ENCODE peak calls at places on chromosomes 3 and 15, in nine cellular contexts. O is lung, S is mesenchymal stem cell, R is HL-60, Z is H7, D is IMR-90, L is colonic mucosa, W is osteoblast, C is GM06990. Y is an unnamed sample.

GRCh38 chr15:85689729-85690128 is 105.0 kb downstream of the KLHL25 start:
- DNase-seq in O (peak), S (peak), R (peak), Z (peak), D (peak), L (no peak), W (no peak), C (peak), Y (no peak)

GRCh38 chr3:52649461-52650210 is 36.1 kb downstream of the PBRM1 start:
- DNase-seq in O (no peak), S (no peak), R (no peak), Z (no peak), D (peak), L (no peak), W (peak), C (no peak), Y (peak)

GRCh38 chr3:189270248-189270832 is 98.6 kb downstream of the TPRG1 start:
- DNase-seq in O (peak), S (peak), R (peak), Z (peak), D (peak), L (peak), W (peak), C (no peak), Y (peak)

GRCh38 chr3:141877911-141878310 is 1.5 kb downstream of the ATP1B3 start:
- DNase-seq in O (no peak), S (peak), R (peak), Z (peak), D (peak), L (peak), W (peak), C (no peak), Y (no peak)

GRCh38 chr3:194951931-194952572 is 266.4 kb downstream of the FAM43A start:
- DNase-seq in O (no peak), S (no peak), R (no peak), Z (no peak), D (no peak), L (no peak), W (no peak), C (no peak), Y (no peak)

GRCh38 chr3:36114353-36114752 is 266.0 kb upstream of the STAC start:
- DNase-seq in O (no peak), S (no peak), R (no peak), Z (no peak), D (no peak), L (no peak), W (no peak), C (no peak), Y (no peak)

GRCh38 chr3:14875411-14876175 is 56.8 kb downstream of the FGD5 start:
- DNase-seq in O (no peak), S (no peak), R (no peak), Z (no peak), D (no peak), L (no peak), W (no peak), C (no peak), Y (no peak)

GRCh38 chr3:124504332-124505059 is 225.8 kb upstream of the UMPS start:
- DNase-seq in O (peak), S (no peak), R (no peak), Z (no peak), D (peak), L (no peak), W (peak), C (no peak), Y (peak)

GRCh38 chr15:47293763-47294162 is 423.5 kb upstream of the SEMA6D start:
- DNase-seq in O (peak), S (peak), R (no peak), Z (no peak), D (peak), L (peak), W (no peak), C (no peak), Y (peak)

GRCh38 chr3:13718000-13718399 is 161.9 kb downstream of the WNT7A start:
- DNase-seq in O (no peak), S (no peak), R (no peak), Z (no peak), D (no peak), L (no peak), W (no peak), C (no peak), Y (no peak)

GRCh38 chr3:132347095-132347494 is 29.9 kb downstream of the ACP3 start:
- DNase-seq in O (no peak), S (no peak), R (no peak), Z (no peak), D (no peak), L (no peak), W (no peak), C (no peak), Y (peak)

GRCh38 chr15:26970712-26971210 is at the start of gene GABRG3:
- DNase-seq in O (no peak), S (no peak), R (no peak), Z (peak), D (no peak), L (no peak), W (no peak), C (no peak), Y (no peak)
- H3K4me3 ChIP-seq in O (no peak), S (no peak), R (no peak), Z (peak), D (no peak), L (no peak), W (no peak), C (no peak), Y (peak)

GRCh38 chr15:68299436-68299835 is 21.9 kb downstream of the FEM1B start:
- DNase-seq in O (peak), S (no peak), R (no peak), Z (no peak), D (no peak), L (peak), W (no peak), C (no peak), Y (no peak)
- H3K4me3 ChIP-seq in O (no peak), S (peak), R (no peak), Z (no peak), D (no peak), L (no peak), W (no peak), C (no peak), Y (no peak)

DNA sequence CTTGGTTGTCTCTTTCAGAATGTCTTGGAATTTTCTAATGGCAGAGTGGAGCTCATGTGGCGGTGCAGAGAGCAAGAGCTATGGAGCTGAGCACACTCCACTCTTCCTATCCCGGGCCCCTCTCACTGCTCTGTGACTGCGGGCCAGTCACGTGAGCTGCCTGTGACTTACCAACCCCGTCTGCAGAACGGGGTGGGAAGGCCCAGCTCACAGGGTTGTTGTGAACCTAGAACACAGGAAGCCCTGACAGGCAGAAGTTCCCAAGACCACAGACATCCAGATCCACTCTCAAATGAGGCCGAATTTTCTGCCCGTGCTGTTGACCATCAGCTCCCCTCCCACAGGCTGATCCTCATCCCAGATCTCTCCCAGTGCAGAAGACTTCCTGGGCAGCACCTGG is 35.5 kb upstream of the PLXNA1 start:
- DNase-seq in O (no peak), S (no peak), R (no peak), Z (no peak), D (no peak), L (no peak), W (peak), C (no peak), Y (no peak)
- H3K4me3 ChIP-seq in O (no peak), S (no peak), R (no peak), Z (no peak), D (no peak), L (no peak), W (no peak), C (no peak), Y (no peak)

GRCh38 chr15:64865998-64866520 is 24.3 kb downstream of the PLEKHO2 start:
- DNase-seq in O (no peak), S (peak), R (no peak), Z (peak), D (peak), L (no peak), W (peak), C (no peak), Y (no peak)

GRCh38 chr15:64861960-64862359 is 20.2 kb downstream of the PLEKHO2 start:
- DNase-seq in O (no peak), S (no peak), R (no peak), Z (peak), D (no peak), L (no peak), W (no peak), C (no peak), Y (no peak)

GRCh38 chr15:64861331-64861730 is 19.6 kb downstream of the PLEKHO2 start:
- DNase-seq in O (no peak), S (no peak), R (no peak), Z (no peak), D (no peak), L (no peak), W (no peak), C (no peak), Y (no peak)

GRCh38 chr15:64865126-64865997 is 23.6 kb downstream of the PLEKHO2 start:
- DNase-seq in O (no peak), S (no peak), R (no peak), Z (no peak), D (no peak), L (no peak), W (no peak), C (peak), Y (no peak)

GRCh38 chr15:64864080-64864479 is 22.4 kb downstream of the PLEKHO2 start:
- DNase-seq in O (no peak), S (peak), R (no peak), Z (no peak), D (peak), L (no peak), W (no peak), C (no peak), Y (no peak)
- H3K4me3 ChIP-seq in O (no peak), S (no peak), R (no peak), Z (no peak), D (no peak), L (no peak), W (no peak), C (no peak), Y (no peak)

GRCh38 chr3:55500555-55501340 is 13.6 kb upstream of the WNT5A start:
- DNase-seq in O (no peak), S (no peak), R (no peak), Z (no peak), D (peak), L (no peak), W (no peak), C (no peak), Y (no peak)
- H3K4me3 ChIP-seq in O (no peak), S (no peak), R (no peak), Z (no peak), D (no peak), L (no peak), W (no peak), C (no peak), Y (no peak)

GRCh38 chr3:8644748-8645390 is at the start of gene SSUH2:
- DNase-seq in O (no peak), S (no peak), R (no peak), Z (no peak), D (no peak), L (no peak), W (no peak), C (no peak), Y (no peak)

GRCh38 chr3:8643693-8644365 is 769 bp downstream of the SSUH2 start:
- DNase-seq in O (no peak), S (no peak), R (no peak), Z (no peak), D (no peak), L (no peak), W (no peak), C (no peak), Y (no peak)

GRCh38 chr3:8645717-8646116 is 1.1 kb upstream of the SSUH2 start:
- DNase-seq in O (no peak), S (no peak), R (no peak), Z (no peak), D (no peak), L (no peak), W (no peak), C (no peak), Y (no peak)

GRCh38 chr3:8647137-8647970 is 2.8 kb upstream of the SSUH2 start:
- DNase-seq in O (no peak), S (no peak), R (no peak), Z (no peak), D (no peak), L (no peak), W (no peak), C (no peak), Y (no peak)

DNA sequence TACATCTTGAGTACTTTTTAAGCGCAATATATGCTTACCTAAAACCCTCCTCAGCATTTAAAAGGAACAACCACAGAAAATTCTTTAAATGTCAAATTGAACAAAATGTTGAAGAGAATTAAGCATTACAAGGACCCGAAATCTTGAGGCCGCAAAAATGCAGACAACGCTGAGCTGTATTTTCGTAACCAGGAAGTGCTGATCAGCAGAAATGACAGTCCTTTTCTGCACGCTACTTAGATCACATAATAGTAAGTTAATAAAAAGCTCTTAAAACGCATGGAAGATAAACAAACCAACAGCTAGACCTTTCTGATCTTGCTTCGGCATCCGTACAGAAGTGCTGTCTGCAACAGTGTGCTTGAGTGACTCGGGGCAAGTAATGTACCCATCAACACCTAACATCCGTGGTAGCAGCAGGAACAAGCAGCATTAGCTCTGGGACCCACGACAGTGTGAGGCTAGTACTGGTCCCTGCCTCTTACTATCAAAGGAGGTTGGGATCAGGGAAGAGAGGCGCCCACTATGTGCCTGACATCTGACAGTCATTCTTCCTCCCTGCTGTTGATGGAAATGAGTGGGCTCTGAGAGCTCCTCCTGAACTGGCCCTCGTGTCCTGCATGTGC is 1.8 kb upstream of the SSUH2 start:
- DNase-seq in O (no peak), S (no peak), R (no peak), Z (no peak), D (no peak), L (no peak), W (no peak), C (no peak), Y (no peak)
- H3K4me3 ChIP-seq in O (no peak), S (no peak), R (no peak), Z (no peak), D (no peak), L (no peak), W (no peak), C (no peak), Y (no peak)

DNA sequence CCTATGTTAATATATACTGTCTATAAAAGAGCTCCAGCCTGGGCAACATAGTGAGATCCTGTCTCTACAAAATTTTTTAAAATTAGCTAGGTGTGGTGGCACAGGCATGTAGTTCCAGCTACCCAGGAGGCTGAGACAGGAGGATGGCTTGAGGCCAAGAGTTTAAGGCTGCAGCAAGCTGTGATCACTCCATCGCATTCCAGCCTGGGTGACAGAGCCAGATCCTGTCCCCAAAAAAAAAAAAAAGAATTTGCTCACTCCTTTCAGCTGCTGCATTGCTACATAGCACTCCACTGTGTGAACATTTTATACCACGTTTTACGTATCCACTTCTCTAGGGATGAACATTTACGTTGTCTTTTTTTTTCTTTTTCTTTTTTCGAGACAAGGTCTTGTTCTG is 6.0 kb upstream of the TSEN2 start:
- DNase-seq in O (no peak), S (no peak), R (no peak), Z (no peak), D (no peak), L (no peak), W (no peak), C (no peak), Y (no peak)
- H3K4me3 ChIP-seq in O (no peak), S (no peak), R (no peak), Z (no peak), D (no peak), L (no peak), W (no peak), C (no peak), Y (no peak)

DNA sequence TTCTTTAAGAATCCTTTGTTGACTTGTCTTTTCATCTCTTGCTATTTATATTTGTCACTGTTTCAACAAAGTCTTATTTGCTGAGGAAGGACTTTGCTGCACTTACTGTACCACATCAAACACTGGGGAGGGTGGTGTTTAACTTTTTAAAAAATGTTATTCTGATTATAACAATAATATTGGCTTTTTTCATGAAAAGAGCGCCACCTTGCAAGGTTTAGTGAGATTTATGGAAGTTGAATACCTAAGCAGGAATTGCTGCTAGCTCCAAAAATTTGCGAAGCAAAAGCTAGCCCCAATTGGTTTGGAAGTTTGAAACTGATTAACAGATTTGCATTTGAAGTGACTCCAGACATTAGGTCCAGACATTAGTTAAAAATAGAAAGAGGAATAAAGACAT is 6.7 kb downstream of the ZIC1 start:
- DNase-seq in O (no peak), S (no peak), R (no peak), Z (no peak), D (no peak), L (no peak), W (peak), C (no peak), Y (no peak)
- H3K4me3 ChIP-seq in O (no peak), S (no peak), R (no peak), Z (no peak), D (no peak), L (no peak), W (no peak), C (no peak), Y (no peak)

DNA sequence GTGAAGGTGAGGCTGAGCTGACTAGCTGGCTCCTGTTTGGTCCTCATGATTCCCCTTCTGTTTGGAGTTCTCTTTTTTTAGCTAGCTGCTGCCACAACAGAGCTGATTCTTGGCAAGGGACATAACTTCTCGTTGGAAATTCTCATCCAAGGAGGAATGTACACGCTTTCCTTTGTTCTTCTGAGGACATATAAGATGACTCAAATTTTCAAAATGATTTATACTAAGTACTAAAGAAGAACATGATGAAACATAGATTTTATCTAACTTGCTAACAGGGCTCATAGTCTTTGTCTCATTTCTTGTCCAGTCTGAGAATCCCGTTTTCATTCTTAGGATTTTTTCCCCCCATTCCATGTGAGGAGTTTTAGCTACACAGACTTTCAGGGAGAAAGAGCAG is 2.9 kb upstream of the TFG start:
- DNase-seq in O (no peak), S (no peak), R (no peak), Z (no peak), D (peak), L (no peak), W (no peak), C (no peak), Y (no peak)
- H3K4me3 ChIP-seq in O (no peak), S (no peak), R (no peak), Z (no peak), D (no peak), L (no peak), W (no peak), C (no peak), Y (no peak)